ENCODE peak calls at places on chromosomes 11 and 22, in five cellular contexts. Q is left colon, L is neural crest cell, A is lung, G is EH. X is an unnamed sample.

GRCh38 chr22:24200616-24201212 is 19.4 kb downstream of the SUSD2 start:
- DNase-seq in G (peak), L (no peak), Q (no peak), A (no peak), X (no peak)

GRCh38 chr22:32804823-32805585 is 3.5 kb downstream of the TIMP3 start:
- DNase-seq in L (no peak), A (no peak), G (no peak), Q (no peak), X (no peak)

GRCh38 chr22:44738347-44738715 is 14.0 kb upstream of the ARHGAP8 start:
- DNase-seq in Q (peak), G (no peak), A (no peak), L (no peak), X (no peak)

GRCh38 chr11:117875397-117876048 is 935 bp downstream of the FXYD6 start:
- DNase-seq in L (no peak), G (no peak), A (no peak), Q (no peak), X (no peak)

GRCh38 chr11:43921561-43922294 is 20.7 kb upstream of the C11orf96 start:
- DNase-seq in Q (no peak), G (no peak), A (no peak), L (no peak), X (no peak)

GRCh38 chr11:103110406-103110805 is 1.2 kb downstream of the DYNC2H1 start:
- DNase-seq in G (peak), L (no peak), Q (no peak), A (no peak), X (no peak)

GRCh38 chr11:10323793-10324170 is 18.9 kb downstream of the ADM start:
- DNase-seq in Q (no peak), G (peak), L (no peak), A (no peak), X (no peak)

GRCh38 chr11:107549954-107550285 is 15.6 kb downstream of the ALKBH8 start:
- DNase-seq in G (no peak), Q (no peak), A (no peak), L (no peak), X (no peak)

GRCh38 chr22:48752451-48753380 is 1075.0 kb downstream of the BRD1 start:
- DNase-seq in Q (no peak), A (peak), L (no peak), G (no peak), X (peak)

GRCh38 chr22:20571531-20572007 is 64.2 kb downstream of the MED15 start:
- DNase-seq in G (peak), Q (peak), L (peak), A (no peak), X (no peak)

GRCh38 chr11:77633856-77634425 is 3.7 kb downstream of the CLNS1A start:
- DNase-seq in G (no peak), L (no peak), Q (no peak), A (no peak), X (no peak)

GRCh38 chr11:89477175-89477574 is 14.0 kb downstream of the NOX4 start:
- DNase-seq in Q (peak), A (no peak), L (no peak), G (no peak), X (no peak)

GRCh38 chr11:15714641-15715399 is 600.1 kb downstream of the INSC start:
- DNase-seq in L (no peak), A (no peak), Q (no peak), G (peak), X (no peak)

GRCh38 chr11:4008116-4008515 is 86.5 kb upstream of the RRM1 start:
- DNase-seq in A (no peak), Q (no peak), L (no peak), G (no peak), X (no peak)

GRCh38 chr11:64223001-64223651 is 2.9 kb downstream of the TRPT1 start:
- DNase-seq in L (no peak), G (no peak), A (no peak), Q (peak), X (no peak)

GRCh38 chr22:43346521-43346929 is 3.4 kb upstream of the SCUBE1 start:
- DNase-seq in Q (peak), A (peak), L (peak), G (peak), X (no peak)

GRCh38 chr11:59180907-59181306 is 9.0 kb downstream of the DTX4 start:
- DNase-seq in L (no peak), A (no peak), G (no peak), Q (no peak), X (no peak)

GRCh38 chr22:49825944-49826602 is 1.6 kb downstream of the BRD1 start:
- DNase-seq in A (no peak), Q (peak), G (peak), L (no peak), X (no peak)

GRCh38 chr22:46076651-46077339 is 73.5 kb upstream of the PPARA start:
- DNase-seq in A (peak), Q (no peak), L (no peak), G (peak), X (peak)

GRCh38 chr11:62555464-62556092 is 9.0 kb upstream of the AHNAK start:
- DNase-seq in G (peak), L (no peak), Q (peak), A (no peak), X (no peak)

GRCh38 chr11:8262552-8263108 is 1.0 kb downstream of the LMO1 start:
- DNase-seq in A (no peak), Q (peak), G (peak), L (peak), X (no peak)

GRCh38 chr22:46090051-46090591 is 60.2 kb upstream of the PPARA start:
- DNase-seq in A (no peak), G (no peak), L (no peak), Q (no peak), X (no peak)

GRCh38 chr11:75344186-75344585 is 7.3 kb downstream of the ARRB1 start:
- DNase-seq in G (no peak), Q (no peak), A (no peak), L (no peak), X (no peak)

GRCh38 chr11:11243790-11244469 is 109.1 kb downstream of the CSNK2A3 start:
- DNase-seq in Q (peak), L (peak), A (peak), G (peak), X (peak)

GRCh38 chr11:15745266-15745665 is 611.1 kb downstream of the SOX6 start:
- DNase-seq in L (no peak), Q (no peak), A (no peak), G (peak), X (no peak)

X was measured in right atrium auricular region.